ENCODE peak calls at places on chromosomes 11 and 22, in eight cellular contexts. One of them, this sample, is unnamed.

GRCh38 chr11:120775986-120776682 is 247.8 kb upstream of the TBCEL start:
- DNase-seq in bronchial epithelial cell: no peak
- DNase-seq in fibroblast of lung: no peak
- DNase-seq in MM.1S: no peak
- DNase-seq in right lobe of liver: no peak
- DNase-seq in brain microvascular endothelial cell: no peak
- DNase-seq in pancreas: no peak
- DNase-seq in heart left ventricle: no peak
- DNase-seq in this sample: no peak

GRCh38 chr11:118939948-118940598 is 14.3 kb upstream of the BCL9L start:
- DNase-seq in pancreas: no peak
- DNase-seq in right lobe of liver: no peak
- DNase-seq in brain microvascular endothelial cell: no peak
- DNase-seq in bronchial epithelial cell: no peak
- DNase-seq in heart left ventricle: no peak
- DNase-seq in fibroblast of lung: peak
- DNase-seq in MM.1S: peak
- DNase-seq in this sample: peak

GRCh38 chr11:45994421-45995341 is 72.2 kb downstream of the LARGE2 start:
- DNase-seq in brain microvascular endothelial cell: peak
- DNase-seq in bronchial epithelial cell: no peak
- DNase-seq in right lobe of liver: no peak
- DNase-seq in MM.1S: peak
- DNase-seq in fibroblast of lung: peak
- DNase-seq in heart left ventricle: no peak
- DNase-seq in pancreas: no peak
- DNase-seq in this sample: no peak

GRCh38 chr11:84924290-84924689 is 702.9 kb downstream of the DLG2 start:
- DNase-seq in bronchial epithelial cell: no peak
- DNase-seq in fibroblast of lung: no peak
- DNase-seq in pancreas: no peak
- DNase-seq in MM.1S: no peak
- DNase-seq in heart left ventricle: no peak
- DNase-seq in right lobe of liver: no peak
- DNase-seq in brain microvascular endothelial cell: no peak
- DNase-seq in this sample: no peak

GRCh38 chr11:42462558-42463310 is 849.1 kb upstream of the API5 start:
- DNase-seq in heart left ventricle: no peak
- DNase-seq in fibroblast of lung: peak
- DNase-seq in MM.1S: no peak
- DNase-seq in brain microvascular endothelial cell: peak
- DNase-seq in right lobe of liver: no peak
- DNase-seq in pancreas: no peak
- DNase-seq in bronchial epithelial cell: peak
- DNase-seq in this sample: no peak

GRCh38 chr11:60860943-60861342 is 5.2 kb upstream of the PTGDR2 start:
- DNase-seq in right lobe of liver: no peak
- DNase-seq in bronchial epithelial cell: no peak
- DNase-seq in fibroblast of lung: no peak
- DNase-seq in heart left ventricle: no peak
- DNase-seq in pancreas: no peak
- DNase-seq in brain microvascular endothelial cell: no peak
- DNase-seq in MM.1S: no peak
- DNase-seq in this sample: no peak

GRCh38 chr22:27885977-27886842 is 32.8 kb downstream of the PITPNB start:
- DNase-seq in heart left ventricle: peak
- DNase-seq in bronchial epithelial cell: peak
- DNase-seq in brain microvascular endothelial cell: peak
- DNase-seq in right lobe of liver: no peak
- DNase-seq in fibroblast of lung: peak
- DNase-seq in MM.1S: peak
- DNase-seq in pancreas: no peak
- DNase-seq in this sample: peak

GRCh38 chr11:45410391-45411215 is 124.5 kb upstream of the SYT13 start:
- DNase-seq in pancreas: no peak
- DNase-seq in heart left ventricle: no peak
- DNase-seq in bronchial epithelial cell: no peak
- DNase-seq in brain microvascular endothelial cell: no peak
- DNase-seq in MM.1S: no peak
- DNase-seq in right lobe of liver: no peak
- DNase-seq in fibroblast of lung: no peak
- DNase-seq in this sample: no peak

GRCh38 chr22:44489026-44489425 is 9.0 kb downstream of the RTL6 start:
- DNase-seq in pancreas: no peak
- DNase-seq in heart left ventricle: no peak
- DNase-seq in bronchial epithelial cell: no peak
- DNase-seq in brain microvascular endothelial cell: no peak
- DNase-seq in MM.1S: no peak
- DNase-seq in right lobe of liver: no peak
- DNase-seq in fibroblast of lung: no peak
- DNase-seq in this sample: no peak

GRCh38 chr11:117901601-117902000 is 25.1 kb upstream of the FXYD6 start:
- DNase-seq in pancreas: no peak
- DNase-seq in fibroblast of lung: no peak
- DNase-seq in right lobe of liver: no peak
- DNase-seq in MM.1S: no peak
- DNase-seq in heart left ventricle: no peak
- DNase-seq in brain microvascular endothelial cell: no peak
- DNase-seq in bronchial epithelial cell: no peak
- DNase-seq in this sample: no peak

GRCh38 chr11:60125962-60126585 is 37.6 kb downstream of the MS4A2 start:
- DNase-seq in pancreas: no peak
- DNase-seq in heart left ventricle: no peak
- DNase-seq in bronchial epithelial cell: peak
- DNase-seq in brain microvascular endothelial cell: no peak
- DNase-seq in right lobe of liver: no peak
- DNase-seq in MM.1S: no peak
- DNase-seq in fibroblast of lung: no peak
- DNase-seq in this sample: no peak

GRCh38 chr22:47967841-47968240 is 1205.4 kb downstream of the TBC1D22A start:
- DNase-seq in bronchial epithelial cell: no peak
- DNase-seq in right lobe of liver: no peak
- DNase-seq in fibroblast of lung: no peak
- DNase-seq in pancreas: no peak
- DNase-seq in MM.1S: no peak
- DNase-seq in heart left ventricle: no peak
- DNase-seq in brain microvascular endothelial cell: no peak
- DNase-seq in this sample: no peak

GRCh38 chr11:113023228-113023627 is 62.0 kb downstream of the NCAM1 start:
- DNase-seq in MM.1S: no peak
- DNase-seq in right lobe of liver: no peak
- DNase-seq in pancreas: no peak
- DNase-seq in bronchial epithelial cell: peak
- DNase-seq in fibroblast of lung: peak
- DNase-seq in heart left ventricle: no peak
- DNase-seq in brain microvascular endothelial cell: no peak
- DNase-seq in this sample: no peak

GRCh38 chr11:111561801-111562325 is 21.3 kb downstream of the LAYN start:
- DNase-seq in heart left ventricle: no peak
- DNase-seq in right lobe of liver: no peak
- DNase-seq in brain microvascular endothelial cell: peak
- DNase-seq in pancreas: no peak
- DNase-seq in fibroblast of lung: peak
- DNase-seq in MM.1S: no peak
- DNase-seq in bronchial epithelial cell: peak
- DNase-seq in this sample: no peak

GRCh38 chr11:67117667-67118058 is 1.4 kb upstream of the KDM2A start:
- DNase-seq in fibroblast of lung: no peak
- DNase-seq in MM.1S: no peak
- DNase-seq in brain microvascular endothelial cell: no peak
- DNase-seq in heart left ventricle: peak
- DNase-seq in bronchial epithelial cell: no peak
- DNase-seq in pancreas: peak
- DNase-seq in right lobe of liver: peak
- DNase-seq in this sample: peak

GRCh38 chr11:112564228-112564955 is 303.7 kb upstream of the PLET1 start:
- DNase-seq in heart left ventricle: no peak
- DNase-seq in right lobe of liver: peak
- DNase-seq in fibroblast of lung: peak
- DNase-seq in MM.1S: no peak
- DNase-seq in brain microvascular endothelial cell: peak
- DNase-seq in bronchial epithelial cell: peak
- DNase-seq in pancreas: no peak
- DNase-seq in this sample: no peak

GRCh38 chr11:108501396-108501795 is 3.2 kb upstream of the POGLUT3 start:
- DNase-seq in brain microvascular endothelial cell: no peak
- DNase-seq in heart left ventricle: no peak
- DNase-seq in right lobe of liver: no peak
- DNase-seq in bronchial epithelial cell: no peak
- DNase-seq in MM.1S: no peak
- DNase-seq in pancreas: no peak
- DNase-seq in fibroblast of lung: peak
- DNase-seq in this sample: no peak

GRCh38 chr11:97965849-97966646 is 1054.7 kb upstream of the CNTN5 start:
- DNase-seq in brain microvascular endothelial cell: peak
- DNase-seq in right lobe of liver: no peak
- DNase-seq in fibroblast of lung: peak
- DNase-seq in heart left ventricle: no peak
- DNase-seq in MM.1S: no peak
- DNase-seq in bronchial epithelial cell: peak
- DNase-seq in pancreas: no peak
- DNase-seq in this sample: no peak

GRCh38 chr11:6414874-6415328 is 4.0 kb downstream of the APBB1 start:
- DNase-seq in heart left ventricle: no peak
- DNase-seq in bronchial epithelial cell: no peak
- DNase-seq in pancreas: no peak
- DNase-seq in fibroblast of lung: no peak
- DNase-seq in MM.1S: peak
- DNase-seq in brain microvascular endothelial cell: no peak
- DNase-seq in right lobe of liver: no peak
- DNase-seq in this sample: no peak

GRCh38 chr11:296206-296975 is 2.9 kb downstream of the IFITM5 start:
- DNase-seq in right lobe of liver: peak
- DNase-seq in MM.1S: no peak
- DNase-seq in heart left ventricle: no peak
- DNase-seq in fibroblast of lung: no peak
- DNase-seq in brain microvascular endothelial cell: no peak
- DNase-seq in bronchial epithelial cell: no peak
- DNase-seq in pancreas: no peak
- DNase-seq in this sample: no peak

GRCh38 chr11:133955091-133955846 is 1.5 kb downstream of the IGSF9B start:
- DNase-seq in bronchial epithelial cell: no peak
- DNase-seq in right lobe of liver: no peak
- DNase-seq in pancreas: no peak
- DNase-seq in fibroblast of lung: no peak
- DNase-seq in brain microvascular endothelial cell: no peak
- DNase-seq in heart left ventricle: peak
- DNase-seq in MM.1S: no peak
- DNase-seq in this sample: no peak

GRCh38 chr11:120020981-120021380 is 116.9 kb downstream of the TRIM29 start:
- DNase-seq in right lobe of liver: no peak
- DNase-seq in fibroblast of lung: no peak
- DNase-seq in brain microvascular endothelial cell: no peak
- DNase-seq in pancreas: no peak
- DNase-seq in bronchial epithelial cell: no peak
- DNase-seq in heart left ventricle: no peak
- DNase-seq in MM.1S: no peak
- DNase-seq in this sample: no peak

GRCh38 chr22:47276219-47276843 is 513.9 kb downstream of the TBC1D22A start:
- DNase-seq in right lobe of liver: no peak
- DNase-seq in fibroblast of lung: no peak
- DNase-seq in heart left ventricle: no peak
- DNase-seq in brain microvascular endothelial cell: no peak
- DNase-seq in MM.1S: no peak
- DNase-seq in pancreas: no peak
- DNase-seq in bronchial epithelial cell: no peak
- DNase-seq in this sample: no peak

GRCh38 chr11:45180888-45181594 is 34.6 kb downstream of the PRDM11 start:
- DNase-seq in right lobe of liver: no peak
- DNase-seq in brain microvascular endothelial cell: peak
- DNase-seq in heart left ventricle: peak
- DNase-seq in MM.1S: no peak
- DNase-seq in bronchial epithelial cell: peak
- DNase-seq in fibroblast of lung: peak
- DNase-seq in pancreas: peak
- DNase-seq in this sample: no peak

GRCh38 chr11:33687733-33688479 is 12.7 kb downstream of the C11orf91 start:
- DNase-seq in bronchial epithelial cell: peak
- DNase-seq in heart left ventricle: no peak
- DNase-seq in right lobe of liver: no peak
- DNase-seq in brain microvascular endothelial cell: peak
- DNase-seq in pancreas: no peak
- DNase-seq in fibroblast of lung: peak
- DNase-seq in MM.1S: peak
- DNase-seq in this sample: peak
- TF ChIP-seq CTCF in bronchial epithelial cell: peak
- TF ChIP-seq CTCF in heart left ventricle: peak
- TF ChIP-seq CTCF in right lobe of liver: peak
- TF ChIP-seq CTCF in brain microvascular endothelial cell: peak
- TF ChIP-seq CTCF in pancreas: peak
- TF ChIP-seq CTCF in fibroblast of lung: peak
- TF ChIP-seq CTCF in MM.1S: peak
- TF ChIP-seq CTCF in this sample: peak

GRCh38 chr11:20634044-20634443 is 34.6 kb downstream of the SLC6A5 start:
- DNase-seq in brain microvascular endothelial cell: no peak
- DNase-seq in heart left ventricle: no peak
- DNase-seq in MM.1S: no peak
- DNase-seq in bronchial epithelial cell: no peak
- DNase-seq in right lobe of liver: no peak
- DNase-seq in pancreas: no peak
- DNase-seq in fibroblast of lung: no peak
- DNase-seq in this sample: no peak
- TF ChIP-seq CTCF in brain microvascular endothelial cell: no peak
- TF ChIP-seq CTCF in heart left ventricle: no peak
- TF ChIP-seq CTCF in MM.1S: peak
- TF ChIP-seq CTCF in bronchial epithelial cell: peak
- TF ChIP-seq CTCF in right lobe of liver: no peak
- TF ChIP-seq CTCF in pancreas: no peak
- TF ChIP-seq CTCF in fibroblast of lung: no peak
- TF ChIP-seq CTCF in this sample: no peak

DNA sequence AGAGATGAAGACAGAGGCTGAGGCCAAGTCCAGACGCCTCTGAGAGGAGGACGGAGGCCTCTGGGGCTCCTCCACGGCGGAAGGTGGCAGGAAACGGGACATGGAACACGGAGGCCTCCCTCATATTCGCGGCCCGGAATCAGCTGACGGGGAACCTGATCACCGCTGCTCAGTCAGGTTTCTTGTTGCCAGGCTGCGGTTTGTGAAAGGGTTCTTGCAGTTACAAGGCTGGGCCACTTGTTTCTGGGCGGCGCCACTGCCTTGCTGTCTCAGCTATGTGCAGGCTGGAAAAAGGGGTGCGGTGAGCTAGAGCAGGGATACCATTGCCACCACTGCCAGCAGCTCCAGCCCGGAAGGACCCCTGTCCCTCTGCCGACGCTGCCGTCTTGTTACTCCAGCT is 10.0 kb upstream of the MMP1 start:
- DNase-seq in MM.1S: no peak
- DNase-seq in brain microvascular endothelial cell: peak
- DNase-seq in pancreas: no peak
- DNase-seq in fibroblast of lung: peak
- DNase-seq in bronchial epithelial cell: no peak
- DNase-seq in right lobe of liver: no peak
- DNase-seq in heart left ventricle: no peak
- DNase-seq in this sample: no peak
- TF ChIP-seq CTCF in MM.1S: peak
- TF ChIP-seq CTCF in brain microvascular endothelial cell: peak
- TF ChIP-seq CTCF in pancreas: no peak
- TF ChIP-seq CTCF in fibroblast of lung: peak
- TF ChIP-seq CTCF in bronchial epithelial cell: peak
- TF ChIP-seq CTCF in right lobe of liver: no peak
- TF ChIP-seq CTCF in heart left ventricle: no peak
- TF ChIP-seq CTCF in this sample: no peak

GRCh38 chr22:39789794-39790193 is 103.8 kb downstream of the ENTHD1 start:
- DNase-seq in pancreas: no peak
- DNase-seq in bronchial epithelial cell: no peak
- DNase-seq in right lobe of liver: no peak
- DNase-seq in MM.1S: no peak
- DNase-seq in heart left ventricle: no peak
- DNase-seq in fibroblast of lung: no peak
- DNase-seq in brain microvascular endothelial cell: no peak
- DNase-seq in this sample: no peak

GRCh38 chr22:39785232-39785631 is 108.3 kb downstream of the ENTHD1 start:
- DNase-seq in brain microvascular endothelial cell: no peak
- DNase-seq in pancreas: no peak
- DNase-seq in MM.1S: no peak
- DNase-seq in bronchial epithelial cell: no peak
- DNase-seq in right lobe of liver: no peak
- DNase-seq in fibroblast of lung: no peak
- DNase-seq in heart left ventricle: no peak
- DNase-seq in this sample: no peak
- TF ChIP-seq CTCF in brain microvascular endothelial cell: no peak
- TF ChIP-seq CTCF in pancreas: no peak
- TF ChIP-seq CTCF in MM.1S: no peak
- TF ChIP-seq CTCF in bronchial epithelial cell: no peak
- TF ChIP-seq CTCF in right lobe of liver: no peak
- TF ChIP-seq CTCF in fibroblast of lung: no peak
- TF ChIP-seq CTCF in heart left ventricle: no peak
- TF ChIP-seq CTCF in this sample: no peak

This sample was measured in GM10248.